ENCODE peak calls at places on chromosomes 12 and 14, in six cellular contexts. K, Y, L, I, R and N are unnamed samples.

GRCh38 chr12:28872654-28873268 is 276.3 kb upstream of the FAR2 start:
- DNase-seq in K (peak), Y (no peak), L (peak), I (peak), R (peak), N (peak)

GRCh38 chr14:61616524-61617185 is 78.7 kb upstream of the HIF1A start:
- DNase-seq in K (no peak), Y (no peak), L (no peak), I (peak), R (no peak), N (no peak)

GRCh38 chr14:91114079-91115065 is 499 bp downstream of the DGLUCY start:
- DNase-seq in K (peak), Y (peak), L (peak), I (peak), R (peak), N (peak)

GRCh38 chr12:95681210-95681765 is 109.3 kb downstream of the NTN4 start:
- DNase-seq in K (no peak), Y (no peak), L (peak), I (no peak), R (no peak), N (no peak)

GRCh38 chr12:132771126-132771838 is 9.7 kb upstream of the ANKLE2 start:
- DNase-seq in K (no peak), Y (no peak), L (peak), I (peak), R (no peak), N (no peak)

GRCh38 chr14:74980398-74980745 is 22.3 kb upstream of the EIF2B2 start:
- DNase-seq in K (no peak), Y (no peak), L (no peak), I (no peak), R (no peak), N (no peak)

GRCh38 chr12:119129827-119130434 is 48.8 kb upstream of the HSPB8 start:
- DNase-seq in K (no peak), Y (no peak), L (no peak), I (no peak), R (no peak), N (no peak)

GRCh38 chr12:49716546-49716945 is 9.3 kb upstream of the FMNL3 start:
- DNase-seq in K (no peak), Y (no peak), L (no peak), I (no peak), R (no peak), N (no peak)

GRCh38 chr12:30830751-30831150 is 76.0 kb upstream of the CAPRIN2 start:
- DNase-seq in K (no peak), Y (no peak), L (no peak), I (no peak), R (no peak), N (no peak)

GRCh38 chr12:130859128-130859527 is 12.7 kb upstream of the RAN start:
- DNase-seq in K (no peak), Y (no peak), L (no peak), I (no peak), R (no peak), N (peak)

GRCh38 chr12:56629459-56630179 is 507 bp downstream of the BAZ2A start:
- DNase-seq in K (no peak), Y (peak), L (peak), I (no peak), R (no peak), N (peak)

GRCh38 chr12:54988402-54989054 is 4.0 kb upstream of the TESPA1 start:
- DNase-seq in K (peak), Y (peak), L (peak), I (peak), R (peak), N (peak)

GRCh38 chr12:93570552-93571359 is 1.7 kb upstream of the SOCS2 start:
- DNase-seq in K (peak), Y (peak), L (peak), I (peak), R (peak), N (peak)
- TF ChIP-seq POLR2A in K (no peak), Y (peak), L (peak), I (peak), R (peak), N (peak)

DNA sequence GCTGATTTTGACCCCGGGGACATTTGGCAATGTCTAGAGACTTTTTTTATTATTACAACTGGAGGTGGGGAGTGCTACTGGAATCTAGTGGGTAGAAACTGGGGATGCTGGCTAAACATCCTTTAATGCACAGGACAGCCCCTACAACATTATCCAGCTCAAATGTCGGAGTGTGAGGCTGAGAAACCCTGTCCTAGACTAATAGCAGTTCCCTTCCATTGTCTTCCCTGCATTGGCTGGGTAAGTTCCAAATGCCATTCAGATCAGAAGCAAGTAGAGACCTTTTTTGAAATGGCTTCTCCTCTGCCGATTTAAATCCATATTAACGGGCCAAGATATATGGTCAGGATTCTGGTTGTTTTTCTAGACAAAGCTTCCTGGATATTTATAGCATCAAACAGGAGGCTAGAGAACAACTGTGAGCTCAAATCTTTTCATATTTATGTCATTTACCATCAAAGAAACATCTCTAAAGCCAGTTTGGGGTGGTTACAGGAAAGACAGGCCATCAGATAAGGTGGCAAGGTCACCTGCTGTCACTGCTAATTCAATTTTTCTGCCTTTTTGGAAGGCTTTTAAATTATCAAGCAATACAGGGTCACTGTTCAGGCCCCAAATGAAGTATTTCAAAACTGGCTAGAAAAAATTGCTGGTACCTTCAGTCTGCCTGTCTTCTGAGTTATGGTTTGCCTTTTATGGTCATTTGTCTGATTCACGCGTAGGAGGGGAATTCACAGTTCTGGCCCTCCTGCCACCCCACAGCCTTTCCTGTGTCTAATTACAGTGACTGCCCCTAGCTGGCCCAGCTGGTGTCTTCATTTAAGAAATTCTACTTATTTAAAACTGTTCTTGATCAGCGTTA is 20.1 kb upstream of the AKAP5 start:
- DNase-seq in K (no peak), Y (no peak), L (peak), I (peak), R (no peak), N (no peak)
- TF ChIP-seq POLR2A in K (no peak), Y (peak), L (no peak), I (no peak), R (no peak), N (no peak)

DNA sequence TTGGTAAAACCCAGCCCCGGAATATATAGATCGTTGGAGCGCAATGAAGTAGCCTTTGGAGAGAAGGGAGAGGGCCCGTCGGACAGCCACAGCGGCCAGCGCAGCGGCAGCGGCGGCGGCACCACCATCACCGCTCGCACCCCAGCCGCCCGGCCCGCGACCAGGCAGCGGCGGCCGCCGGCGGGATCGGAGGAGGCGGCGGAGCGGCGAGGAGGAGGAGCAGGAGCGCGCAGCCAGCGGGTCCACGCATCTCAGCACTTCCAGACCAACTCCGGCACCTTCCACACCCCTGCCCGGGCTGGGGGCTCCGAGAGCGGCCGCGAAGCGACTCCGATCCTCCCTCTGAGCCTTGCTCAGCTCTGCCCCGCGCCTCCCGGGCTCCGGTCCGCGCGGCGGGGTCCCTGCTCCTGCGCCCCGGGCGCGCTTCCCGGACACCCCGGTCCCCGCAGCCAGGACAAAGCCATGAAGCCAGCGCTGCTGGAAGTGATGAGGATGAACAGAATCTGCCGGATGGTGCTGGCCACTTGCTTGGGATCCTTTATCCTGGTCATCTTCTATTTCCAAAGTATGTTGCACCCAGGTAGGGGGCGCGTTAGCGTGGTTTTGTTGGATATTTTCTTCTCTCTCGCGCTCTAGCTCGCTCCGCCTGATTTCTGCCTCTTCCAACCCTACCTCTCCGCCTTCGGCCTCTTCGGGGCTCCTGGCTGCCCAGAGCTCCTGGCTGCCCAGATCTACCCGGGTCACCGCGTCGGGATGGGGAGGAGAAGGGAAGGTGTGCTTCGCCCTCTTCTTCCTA is 400 bp downstream of the CHST11 start:
- DNase-seq in K (peak), Y (peak), L (peak), I (peak), R (peak), N (peak)
- TF ChIP-seq POLR2A in K (no peak), Y (peak), L (no peak), I (no peak), R (no peak), N (peak)

GRCh38 chr12:57863676-57864075 is 17.1 kb upstream of the CTDSP2 start:
- DNase-seq in K (no peak), Y (no peak), L (no peak), I (no peak), R (no peak), N (no peak)

GRCh38 chr12:57861967-57862366 is 15.4 kb upstream of the CTDSP2 start:
- DNase-seq in K (no peak), Y (no peak), L (no peak), I (no peak), R (no peak), N (no peak)

GRCh38 chr12:57866308-57867019 is 19.9 kb upstream of the CTDSP2 start:
- DNase-seq in K (no peak), Y (no peak), L (no peak), I (no peak), R (no peak), N (no peak)

GRCh38 chr12:57864382-57864781 is 17.9 kb upstream of the CTDSP2 start:
- DNase-seq in K (no peak), Y (no peak), L (no peak), I (no peak), R (no peak), N (no peak)

GRCh38 chr12:57864811-57865751 is 18.6 kb upstream of the CTDSP2 start:
- DNase-seq in K (peak), Y (peak), L (peak), I (peak), R (peak), N (peak)
- TF ChIP-seq POLR2A in K (no peak), Y (peak), L (peak), I (no peak), R (no peak), N (no peak)

DNA sequence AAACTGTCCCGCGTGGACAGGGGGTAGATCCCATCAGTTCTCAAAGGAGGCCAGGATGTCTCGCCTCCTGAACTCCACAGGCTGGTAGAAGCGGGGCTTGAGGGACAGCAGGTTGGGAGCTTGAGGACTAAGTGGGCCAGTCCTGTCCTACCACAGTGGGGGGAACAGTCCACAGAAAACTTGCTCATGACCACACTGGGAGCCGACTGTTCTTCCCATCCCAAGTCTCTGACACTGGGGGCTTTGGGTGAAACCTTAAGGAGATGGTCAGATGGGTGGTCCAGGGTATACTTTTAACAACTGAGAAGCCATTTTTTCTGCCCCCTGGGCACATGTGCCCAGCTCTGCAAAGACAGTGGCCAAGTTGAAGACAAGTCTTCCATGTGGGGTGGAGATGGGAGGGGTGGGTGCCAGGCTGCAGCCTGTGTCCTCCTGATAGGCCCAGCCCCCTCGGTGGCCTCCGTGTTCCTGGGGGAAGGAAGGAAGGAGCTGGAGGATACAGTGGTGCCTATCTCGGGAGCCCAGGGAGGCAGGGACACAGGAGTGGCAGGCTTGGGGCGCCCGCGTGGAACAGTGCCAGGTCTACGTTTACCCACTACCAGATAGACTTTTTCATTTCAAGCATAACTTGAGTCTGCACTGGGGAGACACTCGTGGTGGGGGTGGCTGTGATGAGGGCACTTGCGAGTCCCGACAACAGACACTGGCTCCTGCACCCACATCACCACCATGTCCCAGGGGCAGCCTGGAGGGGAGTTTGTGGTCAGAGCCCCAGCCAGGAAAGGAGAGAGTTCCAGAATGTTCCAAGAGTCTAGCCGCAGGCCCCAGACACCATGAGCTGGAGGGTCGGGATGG is 14.7 kb downstream of the RHOF start:
- DNase-seq in K (no peak), Y (no peak), L (no peak), I (no peak), R (no peak), N (peak)
- TF ChIP-seq POLR2A in K (no peak), Y (no peak), L (no peak), I (no peak), R (no peak), N (no peak)

GRCh38 chr14:21510735-21511657 is at the start of gene METTL3:
- DNase-seq in K (peak), Y (peak), L (peak), I (peak), R (peak), N (peak)
- TF ChIP-seq POLR2A in K (no peak), Y (peak), L (peak), I (peak), R (no peak), N (peak)

GRCh38 chr12:9115731-9116689 is at the start of gene A2M:
- DNase-seq in K (no peak), Y (no peak), L (no peak), I (no peak), R (no peak), N (no peak)
- TF ChIP-seq POLR2A in K (no peak), Y (peak), L (peak), I (no peak), R (no peak), N (no peak)

DNA sequence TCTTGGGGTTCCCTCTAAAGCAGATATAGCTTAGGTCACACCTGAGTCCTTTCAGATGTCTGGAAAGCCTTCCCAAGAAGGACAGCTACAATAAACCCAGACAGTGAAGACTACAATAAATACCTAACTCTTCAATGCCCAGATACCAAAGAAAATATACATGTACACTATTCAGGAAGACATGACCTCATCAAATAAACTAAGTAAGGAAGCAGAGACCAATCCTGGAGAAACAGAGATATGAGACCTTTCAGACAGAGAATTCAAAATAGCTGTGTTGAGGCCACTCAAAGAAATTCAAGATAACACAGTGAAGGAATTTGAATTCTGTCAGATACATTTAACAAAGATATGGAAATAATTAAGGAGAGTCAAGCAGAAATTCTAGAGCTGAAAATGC is 15.3 kb downstream of the MIPOL1 start:
- DNase-seq in K (no peak), Y (no peak), L (no peak), I (no peak), R (no peak), N (no peak)
- TF ChIP-seq POLR2A in K (no peak), Y (no peak), L (no peak), I (no peak), R (no peak), N (no peak)